ENCODE peak calls at places on chromosomes 2 and 18, in seven cellular contexts. One of them, this sample, is unnamed.

GRCh38 chr2:207219036-207219435 is 53.3 kb upstream of the KLF7 start:
- DNase-seq in A549: no peak
- DNase-seq in spleen: no peak
- DNase-seq in GM23338: no peak
- DNase-seq in GM23248: no peak
- DNase-seq in PC-3: no peak
- DNase-seq in heart right ventricle: no peak
- DNase-seq in this sample: no peak

GRCh38 chr18:50662177-50662576 is 102.3 kb downstream of the MAPK4 start:
- DNase-seq in spleen: no peak
- DNase-seq in A549: peak; percentile 36
- DNase-seq in PC-3: peak; percentile 19
- DNase-seq in GM23338: peak; percentile 73
- DNase-seq in heart right ventricle: no peak
- DNase-seq in GM23248: peak; percentile 3
- DNase-seq in this sample: no peak

GRCh38 chr18:76212958-76213357 is 282.1 kb downstream of the ZNF516 start:
- DNase-seq in GM23248: no peak
- DNase-seq in GM23338: peak; percentile 9
- DNase-seq in A549: no peak
- DNase-seq in spleen: no peak
- DNase-seq in heart right ventricle: no peak
- DNase-seq in PC-3: no peak
- DNase-seq in this sample: no peak

GRCh38 chr2:71613953-71614925 is 160.9 kb downstream of the DYSF start:
- DNase-seq in A549: no peak
- DNase-seq in spleen: no peak
- DNase-seq in PC-3: no peak
- DNase-seq in GM23248: no peak
- DNase-seq in GM23338: no peak
- DNase-seq in heart right ventricle: peak; percentile 3
- DNase-seq in this sample: no peak

GRCh38 chr2:118249531-118249930 is 161.3 kb downstream of the INSIG2 start:
- DNase-seq in GM23248: peak; percentile 70
- DNase-seq in GM23338: peak; percentile 12
- DNase-seq in spleen: no peak
- DNase-seq in heart right ventricle: no peak
- DNase-seq in A549: no peak
- DNase-seq in PC-3: peak; percentile 68
- DNase-seq in this sample: no peak

GRCh38 chr2:160454070-160454797 is 39.4 kb downstream of the RBMS1 start:
- DNase-seq in GM23338: peak; percentile 32
- DNase-seq in spleen: no peak
- DNase-seq in PC-3: no peak
- DNase-seq in heart right ventricle: no peak
- DNase-seq in GM23248: no peak
- DNase-seq in A549: no peak
- DNase-seq in this sample: no peak

GRCh38 chr2:230411484-230412368 is 4.3 kb upstream of the SP100 start:
- DNase-seq in A549: peak; percentile 30
- DNase-seq in GM23338: peak; percentile 59
- DNase-seq in PC-3: peak; percentile 56
- DNase-seq in spleen: peak; percentile 95
- DNase-seq in GM23248: peak; percentile 87
- DNase-seq in heart right ventricle: peak; percentile 64
- DNase-seq in this sample: no peak

GRCh38 chr2:96970910-96971309 is 15.5 kb downstream of the FAM178B start:
- DNase-seq in A549: no peak
- DNase-seq in heart right ventricle: no peak
- DNase-seq in GM23338: no peak
- DNase-seq in PC-3: no peak
- DNase-seq in GM23248: no peak
- DNase-seq in spleen: no peak
- DNase-seq in this sample: no peak

GRCh38 chr2:237603718-237604362 is 13.3 kb upstream of the RAB17 start:
- DNase-seq in A549: no peak
- DNase-seq in GM23248: peak; percentile 63
- DNase-seq in GM23338: peak; percentile 56
- DNase-seq in spleen: no peak
- DNase-seq in PC-3: peak; percentile 17
- DNase-seq in heart right ventricle: peak; percentile 64
- DNase-seq in this sample: no peak

GRCh38 chr2:13201924-13202323 is 485.2 kb downstream of the TRIB2 start:
- DNase-seq in heart right ventricle: no peak
- DNase-seq in A549: no peak
- DNase-seq in GM23338: peak; percentile 13
- DNase-seq in spleen: no peak
- DNase-seq in GM23248: peak; percentile 33
- DNase-seq in PC-3: peak; percentile 29
- DNase-seq in this sample: no peak

GRCh38 chr18:57846258-57846657 is 43.1 kb upstream of the ATP8B1 start:
- DNase-seq in spleen: no peak
- DNase-seq in PC-3: peak; percentile 88
- DNase-seq in GM23338: no peak
- DNase-seq in A549: peak; percentile 62
- DNase-seq in heart right ventricle: peak; percentile 16
- DNase-seq in GM23248: peak; percentile 69
- DNase-seq in this sample: no peak

GRCh38 chr2:158546412-158547144 is 89.8 kb downstream of the PKP4 start:
- DNase-seq in A549: no peak
- DNase-seq in heart right ventricle: no peak
- DNase-seq in PC-3: no peak
- DNase-seq in spleen: no peak
- DNase-seq in GM23248: no peak
- DNase-seq in GM23338: no peak
- DNase-seq in this sample: no peak

DNA sequence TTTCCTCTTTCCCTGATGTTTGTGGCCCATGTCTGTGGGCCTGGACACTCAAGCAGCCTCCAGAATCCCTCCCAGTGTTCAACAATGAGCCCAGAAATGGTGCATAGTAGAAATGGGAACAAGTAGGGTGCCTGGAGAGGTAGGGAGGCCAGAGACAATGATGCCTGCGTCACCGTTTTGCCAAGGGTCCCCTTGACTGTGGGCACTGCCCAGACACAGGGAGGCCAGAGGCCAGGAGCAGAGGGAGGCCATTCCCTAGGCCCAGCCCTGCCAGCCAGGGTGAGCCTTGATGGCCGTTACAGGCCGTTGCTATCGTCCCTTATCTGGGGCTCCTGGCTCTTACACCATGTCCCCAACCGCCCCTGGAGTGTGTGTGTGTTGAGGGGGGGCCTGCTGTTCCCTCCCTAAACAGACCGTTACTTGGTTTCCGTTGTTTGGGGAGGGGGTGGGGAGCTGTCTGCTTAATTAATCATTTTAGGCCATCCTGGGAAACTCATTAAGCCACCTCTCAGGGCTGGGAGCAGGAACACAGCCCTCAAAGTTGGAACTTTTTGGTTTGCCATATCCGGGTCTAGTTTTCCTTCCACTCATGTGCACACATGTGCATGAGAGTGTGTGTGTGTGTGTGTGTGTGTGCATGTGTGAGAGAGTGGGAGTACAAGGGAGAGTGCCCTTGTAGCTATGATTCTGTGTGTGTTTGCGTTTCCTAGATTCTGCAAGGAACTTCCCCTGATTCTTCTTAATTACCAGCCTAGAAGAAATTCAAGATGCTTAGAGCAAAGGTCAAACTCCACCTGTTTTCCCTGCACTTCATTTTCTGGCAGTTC is 135.2 kb upstream of the HAAO start:
- DNase-seq in PC-3: no peak
- DNase-seq in GM23248: no peak
- DNase-seq in GM23338: no peak
- DNase-seq in spleen: no peak
- DNase-seq in A549: no peak
- DNase-seq in heart right ventricle: peak; percentile 84
- DNase-seq in this sample: no peak
- H3K27ac ChIP-seq in PC-3: no peak overlapping the region
- H3K27ac ChIP-seq in GM23248: no peak overlapping the region
- H3K27ac ChIP-seq in GM23338: no peak overlapping the region
- H3K27ac ChIP-seq in spleen: peak overlapping the region; percentile 82
- H3K27ac ChIP-seq in A549: no peak overlapping the region
- H3K27ac ChIP-seq in heart right ventricle: peak overlapping the region; percentile 89
- H3K27ac ChIP-seq in this sample: no peak overlapping the region

DNA sequence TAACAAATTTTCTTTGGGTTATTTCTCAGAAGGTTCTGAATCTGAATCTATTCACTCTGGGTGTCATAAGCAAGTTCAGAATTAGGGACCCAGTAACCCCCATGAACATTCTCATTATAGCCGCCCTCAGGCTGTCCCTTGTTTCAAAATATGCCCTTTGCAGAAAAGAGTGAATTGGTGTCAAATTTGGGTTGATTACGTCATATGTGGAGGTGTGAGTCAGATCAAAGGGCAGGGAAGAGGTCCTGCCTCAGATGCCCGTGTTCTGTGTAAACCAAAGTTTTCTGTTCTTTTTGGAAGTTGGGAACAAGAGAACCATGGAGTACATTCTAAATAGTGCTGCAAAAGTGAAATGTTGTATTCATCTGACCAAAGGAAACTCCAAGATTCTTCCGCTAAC is 5.9 kb downstream of the FAM110C start:
- DNase-seq in spleen: no peak
- DNase-seq in heart right ventricle: no peak
- DNase-seq in GM23248: no peak
- DNase-seq in PC-3: no peak
- DNase-seq in A549: no peak
- DNase-seq in GM23338: no peak
- DNase-seq in this sample: no peak
- H3K27ac ChIP-seq in spleen: no peak overlapping the region
- H3K27ac ChIP-seq in heart right ventricle: no peak overlapping the region
- H3K27ac ChIP-seq in GM23248: no peak overlapping the region
- H3K27ac ChIP-seq in PC-3: no peak overlapping the region
- H3K27ac ChIP-seq in A549: no peak overlapping the region
- H3K27ac ChIP-seq in GM23338: no peak overlapping the region
- H3K27ac ChIP-seq in this sample: peak overlapping the region; percentile 97

GRCh38 chr2:171409436-171409971 is 24.3 kb downstream of the METTL8 start:
- DNase-seq in A549: no peak
- DNase-seq in PC-3: no peak
- DNase-seq in GM23338: peak; percentile 56
- DNase-seq in GM23248: no peak
- DNase-seq in heart right ventricle: no peak
- DNase-seq in spleen: no peak
- DNase-seq in this sample: no peak
- H3K27ac ChIP-seq in A549: no peak overlapping the region
- H3K27ac ChIP-seq in PC-3: no peak overlapping the region
- H3K27ac ChIP-seq in GM23338: peak overlapping the region; percentile 50
- H3K27ac ChIP-seq in GM23248: no peak overlapping the region
- H3K27ac ChIP-seq in heart right ventricle: no peak overlapping the region
- H3K27ac ChIP-seq in spleen: peak overlapping the region; percentile 44
- H3K27ac ChIP-seq in this sample: peak overlapping the region; percentile 88

GRCh38 chr2:191855382-191855781 is 8.5 kb upstream of the CAVIN2 start:
- DNase-seq in spleen: no peak
- DNase-seq in GM23248: no peak
- DNase-seq in A549: no peak
- DNase-seq in GM23338: no peak
- DNase-seq in PC-3: no peak
- DNase-seq in heart right ventricle: no peak
- DNase-seq in this sample: no peak
- H3K27ac ChIP-seq in spleen: peak overlapping the region; percentile 67
- H3K27ac ChIP-seq in GM23248: no peak overlapping the region
- H3K27ac ChIP-seq in A549: no peak overlapping the region
- H3K27ac ChIP-seq in GM23338: no peak overlapping the region
- H3K27ac ChIP-seq in PC-3: no peak overlapping the region
- H3K27ac ChIP-seq in heart right ventricle: peak overlapping the region; percentile 68
- H3K27ac ChIP-seq in this sample: no peak overlapping the region